ENCODE peak calls at places on chromosomes 2 and 18, in five cellular contexts. E, D, I, B and V are unnamed samples.

GRCh38 chr2:1052671-1053270 is 102.1 kb downstream of the SNTG2 start:
- DNase-seq in D (no peak), E (no peak), B (no peak), I (no peak), V (no peak)

GRCh38 chr18:35973650-35974049 is 1.2 kb downstream of the RMP24 start:
- DNase-seq in I (no peak), D (no peak), B (no peak), E (no peak), V (no peak)

GRCh38 chr18:69491576-69491975 is 90.9 kb downstream of the DOK6 start:
- DNase-seq in B (no peak), E (no peak), I (no peak), D (no peak), V (no peak)

GRCh38 chr18:68817584-68817983 is 19.7 kb downstream of the CCDC102B start:
- DNase-seq in E (no peak), B (no peak), D (no peak), I (no peak), V (no peak)

GRCh38 chr2:98240796-98241398 is 105.4 kb upstream of the CNGA3 start:
- DNase-seq in I (no peak), B (no peak), E (no peak), D (no peak), V (no peak)

GRCh38 chr2:107411267-107411666 is 415.4 kb upstream of the RGPD4 start:
- DNase-seq in D (no peak), E (no peak), B (no peak), I (no peak), V (no peak)

GRCh38 chr2:48530033-48530804 is at the start of gene STON1:
- DNase-seq in B (peak; percentile 83), I (no peak), D (peak; percentile 32), E (no peak), V (no peak)

GRCh38 chr2:230871361-230872150 is 6.8 kb downstream of the ITM2C start:
- DNase-seq in D (no peak), B (no peak), I (no peak), E (no peak), V (no peak)

GRCh38 chr2:107402330-107402729 is 424.4 kb upstream of the RGPD4 start:
- DNase-seq in D (no peak), B (no peak), E (no peak), I (no peak), V (no peak)

GRCh38 chr2:18788590-18788989 is 199.2 kb upstream of the NT5C1B start:
- DNase-seq in B (no peak), E (no peak), D (no peak), I (no peak), V (no peak)

GRCh38 chr2:166373951-166374350 is 1.8 kb downstream of the SCN9A start:
- DNase-seq in B (peak; percentile 72), E (no peak), I (no peak), D (peak; percentile 47), V (no peak)

GRCh38 chr18:75410611-75411010 is 16.9 kb downstream of the SMIM21 start:
- DNase-seq in B (no peak), E (no peak), I (no peak), D (no peak), V (no peak)

GRCh38 chr2:190649798-190650390 is 1.0 kb downstream of the NAB1 start:
- DNase-seq in D (peak; percentile 13), I (no peak), E (no peak), B (no peak), V (no peak)

GRCh38 chr2:130355578-130356431 is at the start of gene PTPN18:
- DNase-seq in E (no peak), I (no peak), B (peak; percentile 95), D (peak; percentile 68), V (peak; percentile 40)
- TF ChIP-seq POLR2A in E (peak; percentile 68), I (no peak), B (peak; percentile 76), D (peak; percentile 91), V (no peak)

GRCh38 chr2:26274058-26274613 is 29.4 kb downstream of the HADHB start:
- DNase-seq in E (no peak), B (no peak), D (no peak), I (no peak), V (no peak)
- TF ChIP-seq POLR2A in E (no peak), B (no peak), D (no peak), I (no peak), V (no peak)

DNA sequence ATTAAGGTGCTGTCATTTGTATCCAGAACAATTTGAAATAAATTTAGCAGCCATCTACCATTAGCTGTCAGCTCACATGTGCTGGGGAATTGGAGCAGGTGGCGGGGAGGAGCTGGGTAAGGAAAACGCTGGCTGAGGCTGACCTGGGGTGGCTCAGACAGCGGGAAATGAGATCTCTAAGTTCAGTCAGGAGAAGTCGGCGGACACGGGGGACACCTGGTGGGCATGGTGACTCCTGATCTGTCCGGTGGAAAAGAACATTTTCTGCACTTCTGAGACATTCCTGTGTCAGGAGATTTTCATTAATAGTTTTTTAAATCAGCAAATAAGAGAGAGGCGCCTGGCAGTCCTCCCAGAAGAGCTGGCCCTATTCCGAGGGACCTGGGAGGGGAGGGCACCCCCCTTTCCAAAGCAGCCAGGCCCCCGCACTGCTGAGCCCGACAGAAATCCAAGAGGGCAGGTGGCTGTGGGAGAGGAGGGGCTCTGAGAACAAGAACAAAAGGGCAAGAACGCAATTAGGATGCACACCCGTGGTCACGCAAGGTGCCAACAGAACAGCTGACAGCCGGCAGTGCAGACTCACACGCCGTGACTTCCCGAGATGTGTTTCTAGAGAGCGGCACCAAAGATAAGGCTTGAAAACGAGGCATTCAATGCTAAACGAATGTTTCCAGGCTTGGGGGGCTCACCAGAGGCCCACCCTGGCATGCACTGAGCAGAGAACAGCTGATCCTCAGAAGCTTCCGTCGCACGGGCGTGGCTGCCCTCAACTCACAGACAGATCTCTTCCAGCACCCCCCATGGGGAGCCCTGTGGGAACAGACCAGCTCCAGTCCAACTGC is 26.4 kb downstream of the SLC66A2 start:
- DNase-seq in E (no peak), D (no peak), B (no peak), I (no peak), V (no peak)
- TF ChIP-seq POLR2A in E (no peak), D (no peak), B (no peak), I (no peak), V (no peak)

GRCh38 chr2:85753035-85753524 is 711 bp upstream of the ATOH8 start:
- DNase-seq in B (no peak), I (no peak), D (no peak), E (no peak), V (no peak)

GRCh38 chr2:85754313-85755095 is 713 bp downstream of the ATOH8 start:
- DNase-seq in I (no peak), E (no peak), B (peak; percentile 45), D (no peak), V (no peak)

GRCh38 chr2:85751627-85752026 is 2.2 kb upstream of the ATOH8 start:
- DNase-seq in D (no peak), B (no peak), I (no peak), E (no peak), V (no peak)

GRCh38 chr2:85755122-85756027 is 1.6 kb downstream of the ATOH8 start:
- DNase-seq in D (no peak), B (no peak), E (no peak), I (no peak), V (no peak)

GRCh38 chr2:85753525-85754312 is at the start of gene ATOH8:
- DNase-seq in I (peak; percentile 19), B (peak; percentile 53), E (no peak), D (no peak), V (no peak)
- TF ChIP-seq POLR2A in I (no peak), B (no peak), E (no peak), D (no peak), V (no peak)

DNA sequence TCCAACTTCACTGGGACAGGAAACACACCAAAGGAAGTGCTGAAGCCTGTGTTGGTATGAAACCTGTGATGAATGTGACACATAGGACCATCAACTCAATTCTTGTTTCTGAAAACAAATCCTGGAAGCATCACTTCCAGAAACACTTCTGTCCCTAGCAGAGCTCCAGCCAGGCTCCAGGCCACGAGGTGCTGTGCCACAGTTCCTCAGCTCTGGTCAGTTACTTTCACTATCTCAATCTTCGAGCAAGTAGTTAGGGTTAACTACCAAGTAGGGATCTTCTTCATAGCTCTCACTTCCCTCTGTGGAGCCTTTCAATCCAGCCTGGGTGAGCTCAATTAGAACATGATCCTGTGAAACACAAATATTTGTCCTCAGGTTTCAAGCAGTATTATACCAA is 3.6 kb upstream of the LCT start:
- DNase-seq in I (no peak), E (no peak), D (no peak), B (no peak), V (no peak)
- TF ChIP-seq POLR2A in I (no peak), E (no peak), D (no peak), B (no peak), V (no peak)

DNA sequence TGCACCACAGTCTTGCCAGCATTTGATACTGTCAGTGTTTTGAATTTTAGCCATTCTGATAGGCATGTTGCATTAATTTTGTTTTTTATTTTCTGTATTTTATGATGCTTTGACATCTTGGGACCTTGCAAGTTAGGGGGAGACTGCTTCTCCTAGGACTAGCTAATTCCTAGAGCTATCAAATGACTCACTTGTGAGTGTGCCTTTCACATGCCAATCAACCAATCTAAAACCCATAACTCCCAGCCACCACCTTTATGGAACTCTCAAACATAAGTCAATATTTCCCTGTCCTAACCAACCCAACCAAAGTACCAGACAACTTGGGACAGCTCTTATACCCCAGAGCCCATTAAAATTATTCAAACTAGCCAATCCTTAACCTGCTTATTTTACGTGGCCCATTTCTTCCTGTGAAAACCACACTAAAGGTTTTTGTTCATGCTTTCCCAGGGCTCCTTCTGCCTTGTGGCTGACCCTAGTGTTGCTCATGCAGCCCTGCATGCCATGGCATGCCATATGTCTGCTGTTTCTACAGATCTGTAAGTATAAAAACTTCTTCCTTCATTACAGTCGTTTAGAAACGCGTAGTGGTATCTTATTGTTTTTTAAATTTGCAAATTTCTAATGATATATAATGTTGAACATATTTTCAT is 230.1 kb downstream of the GPD2 start:
- DNase-seq in E (no peak), I (no peak), B (no peak), D (no peak), V (no peak)
- TF ChIP-seq POLR2A in E (no peak), I (no peak), B (no peak), D (no peak), V (no peak)

DNA sequence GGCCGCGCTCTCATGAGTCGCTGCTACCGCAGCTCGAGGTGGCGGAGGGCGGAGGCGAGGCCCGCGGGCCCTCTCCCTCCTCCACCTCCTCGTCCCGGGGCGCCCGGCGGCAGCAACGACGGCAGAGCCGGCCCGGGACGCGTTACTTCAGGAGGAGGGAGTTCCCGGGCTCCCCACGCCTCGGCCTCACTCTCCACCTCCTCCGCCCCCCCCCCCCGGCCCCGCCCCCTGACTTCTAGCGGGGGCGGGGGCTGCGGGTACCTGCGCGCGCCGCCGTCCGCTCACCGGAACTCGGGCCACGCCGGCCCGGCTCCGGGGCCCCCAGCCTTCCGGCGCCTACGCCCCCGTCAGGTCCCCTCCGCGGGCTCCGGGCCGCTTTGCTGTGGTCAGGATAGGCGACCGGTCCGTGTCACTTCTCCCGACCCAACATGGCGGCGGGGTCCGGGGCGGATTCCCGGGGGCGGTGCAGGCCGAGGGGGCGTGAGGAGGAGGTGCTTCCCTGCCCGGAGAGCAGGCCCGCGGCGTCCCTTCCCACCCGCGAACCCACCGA is at the start of gene YES1:
- DNase-seq in D (peak; percentile 59), I (no peak), E (no peak), B (peak; percentile 96), V (peak; percentile 3)
- TF ChIP-seq POLR2A in D (peak; percentile 42), I (no peak), E (peak; percentile 74), B (no peak), V (peak; percentile 20)

GRCh38 chr2:197804049-197804757 is at the start of gene PLCL1:
- DNase-seq in I (peak; percentile 63), D (peak; percentile 69), E (peak; percentile 40), B (peak; percentile 89), V (peak; percentile 41)
- TF ChIP-seq POLR2A in I (no peak), D (no peak), E (no peak), B (peak; percentile 23), V (peak; percentile 48)